ENCODE peak calls at places on chromosome 2, in six cellular contexts. L is HS-5; I is T-helper 1 cell; U is activated T-cell treated with anti-CD3 and anti-CD28 coated beads, Interleukin-2, amount 50 U/mL, for 72 hours; E is AG04450; V is stimulated activated CD4-positive, alpha-beta T cell treated with anti-CD3 and anti-CD28 coated beads, Interleukin-4, amount 100 ng/mL, for 48 hours. J is an unnamed sample.

GRCh38 chr2:96874099-96874831 is 4.4 kb upstream of the SEMA4C start:
- DNase-seq in L (no peak), I (no peak), U (peak), E (no peak), V (no peak), J (no peak)

GRCh38 chr2:8191427-8191826 is 490.4 kb upstream of the ID2 start:
- DNase-seq in L (no peak), I (no peak), U (no peak), E (peak), V (no peak), J (no peak)

GRCh38 chr2:28880193-28880592 is 10.1 kb upstream of the TRMT61B start:
- DNase-seq in L (no peak), I (no peak), U (no peak), E (no peak), V (no peak), J (no peak)

GRCh38 chr2:209809256-209809655 is 37.6 kb downstream of the UNC80 start:
- DNase-seq in L (no peak), I (no peak), U (no peak), E (no peak), V (no peak), J (no peak)

GRCh38 chr2:38739524-38739923 is 11.6 kb downstream of the SRSF7 start:
- DNase-seq in L (no peak), I (no peak), U (no peak), E (no peak), V (no peak), J (no peak)

GRCh38 chr2:203928849-203929248 is 7.7 kb upstream of the ICOS start:
- DNase-seq in L (no peak), I (no peak), U (no peak), E (no peak), V (no peak), J (no peak)

GRCh38 chr2:159946326-159946992 is 116.0 kb downstream of the PLA2R1 start:
- DNase-seq in L (no peak), I (no peak), U (no peak), E (no peak), V (no peak), J (peak)

GRCh38 chr2:70871398-70872211 is 36.0 kb upstream of the CD207 start:
- DNase-seq in L (peak), I (peak), U (peak), E (peak), V (peak), J (peak)

GRCh38 chr2:100237046-100237615 is 85.2 kb downstream of the LONRF2 start:
- DNase-seq in L (no peak), I (no peak), U (no peak), E (no peak), V (no peak), J (no peak)

GRCh38 chr2:205175831-205176230 is 506.5 kb upstream of the NRP2 start:
- DNase-seq in L (no peak), I (no peak), U (no peak), E (no peak), V (no peak), J (no peak)

GRCh38 chr2:2324565-2325101 is 6.4 kb downstream of the MYT1L start:
- DNase-seq in L (no peak), I (no peak), U (no peak), E (no peak), V (no peak), J (no peak)

GRCh38 chr2:220499281-220499680 is 871.9 kb downstream of the SLC4A3 start:
- DNase-seq in L (peak), I (no peak), U (no peak), E (peak), V (no peak), J (peak)

GRCh38 chr2:120770641-120771040 is 35.0 kb downstream of the GLI2 start:
- DNase-seq in L (no peak), I (no peak), U (no peak), E (no peak), V (no peak), J (no peak)

GRCh38 chr2:65016789-65017188 is 27.6 kb downstream of the SLC1A4 start:
- DNase-seq in L (no peak), I (no peak), U (no peak), E (no peak), V (no peak), J (no peak)

GRCh38 chr2:191696960-191697359 is 19.0 kb downstream of the NABP1 start:
- DNase-seq in L (no peak), I (no peak), U (no peak), E (no peak), V (no peak), J (no peak)

GRCh38 chr2:237230355-237230754 is 144.7 kb downstream of the COPS8 start:
- DNase-seq in L (no peak), I (no peak), U (no peak), E (no peak), V (no peak), J (no peak)

GRCh38 chr2:5869871-5870375 is 177.7 kb downstream of the SOX11 start:
- DNase-seq in L (no peak), I (no peak), U (no peak), E (no peak), V (no peak), J (no peak)

GRCh38 chr2:212957184-212957583 is 194.2 kb downstream of the IKZF2 start:
- DNase-seq in L (no peak), I (no peak), U (no peak), E (no peak), V (no peak), J (no peak)

GRCh38 chr2:101223814-101224231 is 28.9 kb upstream of the CNOT11 start:
- DNase-seq in L (no peak), I (peak), U (peak), E (no peak), V (no peak), J (no peak)

GRCh38 chr2:168239281-168239680 is 8.1 kb downstream of the STK39 start:
- DNase-seq in L (no peak), I (no peak), U (no peak), E (no peak), V (no peak), J (no peak)